ENCODE peak calls at places on chromosome 20, in seven cellular contexts. R is HepG2, H is SK-N-SH, I is HCT116, G is K562, S is H1, P is GM12878. B is an unnamed sample.
A peak's percentile ranks its signal among the peaks of the same experiment; 100 is the strongest.

GRCh38 chr20:51955756-51956155 is 153.4 kb upstream of the SALL4 start:
- DNase-seq in R (no peak), H (no peak), I (no peak), G (no peak), S (no peak), P (no peak), B (no peak)

GRCh38 chr20:13526551-13526950 is 112.2 kb downstream of the TASP1 start:
- DNase-seq in R (no peak), H (no peak), I (no peak), G (no peak), S (no peak), P (no peak), B (no peak)

GRCh38 chr20:46402236-46402886 is 4.1 kb downstream of the ELMO2 start:
- DNase-seq in R (no peak), H (no peak), I (no peak), G (no peak), S (no peak), P (no peak), B (no peak)

GRCh38 chr20:50958733-50959542 is at the start of gene MOCS3:
- DNase-seq in R (peak; percentile 97), H (peak; percentile 86), I (peak; percentile 90), G (peak; percentile 73), S (peak; percentile 78), P (no peak), B (peak; percentile 83)

GRCh38 chr20:58850693-58851174 is at the start of gene GNAS-AS1:
- DNase-seq in R (no peak), H (peak; percentile 95), I (no peak), G (peak; percentile 70), S (peak; percentile 96), P (peak; percentile 53), B (peak; percentile 91)

GRCh38 chr20:50918403-50918802 is 12.8 kb downstream of the ADNP start:
- DNase-seq in R (no peak), H (no peak), I (no peak), G (no peak), S (no peak), P (no peak), B (no peak)

GRCh38 chr20:59857951-59858350 is 75.5 kb downstream of the SYCP2 start:
- DNase-seq in R (no peak), H (no peak), I (no peak), G (no peak), S (no peak), P (no peak), B (no peak)

GRCh38 chr20:47950103-47950502 is 164.8 kb upstream of the SULF2 start:
- DNase-seq in R (no peak), H (peak; percentile 40), I (no peak), G (no peak), S (no peak), P (no peak), B (no peak)

GRCh38 chr20:39338977-39339376 is 376.8 kb downstream of the DHX35 start:
- DNase-seq in R (no peak), H (no peak), I (no peak), G (no peak), S (no peak), P (peak; percentile 40), B (no peak)

GRCh38 chr20:17931513-17931912 is 37.1 kb downstream of the SNX5 start:
- DNase-seq in R (no peak), H (no peak), I (no peak), G (no peak), S (no peak), P (no peak), B (no peak)

GRCh38 chr20:9172908-9173307 is 104.0 kb downstream of the PLCB4 start:
- DNase-seq in R (no peak), H (no peak), I (no peak), G (no peak), S (no peak), P (no peak), B (no peak)

GRCh38 chr20:1979116-1979778 is 14.6 kb downstream of the PDYN start:
- DNase-seq in R (no peak), H (no peak), I (no peak), G (no peak), S (no peak), P (no peak), B (no peak)

GRCh38 chr20:50521709-50522674 is 11.8 kb downstream of the PTPN1 start:
- DNase-seq in R (no peak), H (no peak), I (no peak), G (no peak), S (no peak), P (no peak), B (no peak)

GRCh38 chr20:50146732-50147662 is 6.5 kb downstream of the PEDS1 start:
- DNase-seq in R (no peak), H (no peak), I (no peak), G (peak; percentile 41), S (no peak), P (peak; percentile 45), B (no peak)

GRCh38 chr20:10362674-10363073 is 71.3 kb downstream of the MKKS start:
- DNase-seq in R (no peak), H (no peak), I (no peak), G (no peak), S (no peak), P (peak; percentile 50), B (no peak)

GRCh38 chr20:63361507-63362425 is 617 bp upstream of the CHRNA4 start:
- DNase-seq in R (no peak), H (no peak), I (no peak), G (no peak), S (peak; percentile 74), P (no peak), B (no peak)

GRCh38 chr20:40600441-40601235 is 88.4 kb downstream of the MAFB start:
- DNase-seq in R (no peak), H (no peak), I (no peak), G (no peak), S (no peak), P (no peak), B (no peak)

GRCh38 chr20:64184795-64185194 is 20.5 kb downstream of the MYT1 start:
- DNase-seq in R (no peak), H (no peak), I (no peak), G (no peak), S (no peak), P (no peak), B (no peak)

GRCh38 chr20:36310215-36310981 is 4.3 kb downstream of the DLGAP4 start:
- DNase-seq in R (no peak), H (no peak), I (no peak), G (no peak), S (no peak), P (no peak), B (no peak)

GRCh38 chr20:3115190-3116107 is 30.9 kb upstream of the AVP start:
- DNase-seq in R (peak; percentile 72), H (peak; percentile 89), I (peak; percentile 22), G (peak; percentile 78), S (peak; percentile 64), P (peak; percentile 2), B (peak; percentile 57)

GRCh38 chr20:3993109-3993508 is 22.2 kb downstream of the RNF24 start:
- DNase-seq in R (no peak), H (no peak), I (no peak), G (no peak), S (no peak), P (no peak), B (no peak)

GRCh38 chr20:30488941-30489601 is 768.4 kb upstream of the DEFB115 start:
- DNase-seq in R (no peak), H (no peak), I (no peak), G (no peak), S (peak; percentile 29), P (no peak), B (no peak)

GRCh38 chr20:11274137-11274536 is 600.3 kb upstream of the JAG1 start:
- DNase-seq in R (peak; percentile 75), H (peak; percentile 67), I (peak; percentile 52), G (no peak), S (no peak), P (no peak), B (peak; percentile 57)

GRCh38 chr20:1951436-1952115 is 42.3 kb downstream of the PDYN start:
- DNase-seq in R (no peak), H (no peak), I (no peak), G (no peak), S (no peak), P (no peak), B (no peak)

GRCh38 chr20:23187759-23188158 is 101.6 kb upstream of the CD93 start:
- DNase-seq in R (no peak), H (no peak), I (no peak), G (no peak), S (no peak), P (no peak), B (no peak)

GRCh38 chr20:7765221-7765620 is 175.0 kb downstream of the HAO1 start:
- DNase-seq in R (no peak), H (no peak), I (no peak), G (no peak), S (no peak), P (no peak), B (no peak)

GRCh38 chr20:7770578-7770977 is 169.7 kb downstream of the HAO1 start:
- DNase-seq in R (no peak), H (no peak), I (no peak), G (no peak), S (no peak), P (peak; percentile 65), B (no peak)

GRCh38 chr20:7772376-7772775 is 167.9 kb downstream of the HAO1 start:
- DNase-seq in R (no peak), H (no peak), I (no peak), G (no peak), S (no peak), P (no peak), B (no peak)

GRCh38 chr20:7773511-7773910 is 166.7 kb downstream of the HAO1 start:
- DNase-seq in R (no peak), H (no peak), I (no peak), G (no peak), S (no peak), P (no peak), B (no peak)

DNA sequence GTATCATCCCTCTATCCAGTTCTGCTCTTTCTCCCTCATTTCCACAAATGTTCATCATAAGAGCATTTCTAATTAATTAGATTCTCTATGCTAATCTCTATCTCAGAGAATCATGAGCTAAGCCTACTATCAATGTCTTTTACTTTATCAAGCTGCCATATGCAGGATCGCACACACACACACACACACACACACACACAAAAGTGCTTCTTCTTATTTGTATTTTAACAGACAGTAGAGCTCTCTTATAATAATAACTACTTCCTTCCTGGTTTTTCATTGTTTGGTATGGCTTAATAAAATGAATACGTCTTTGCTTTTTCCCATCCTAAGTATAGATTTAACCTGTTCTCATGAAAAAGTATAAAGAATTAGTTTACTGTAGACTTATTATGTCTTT is 170.2 kb downstream of the HAO1 start:
- DNase-seq in R (no peak), H (no peak), I (no peak), G (no peak), S (no peak), P (no peak), B (no peak)
- H3K27me3 ChIP-seq in R (no peaks in the 10 kb centered on the region), H (no peaks in the 10 kb centered on the region), I (no peaks in the 10 kb centered on the region), G (no peaks in the 10 kb centered on the region), S (no peaks in the 10 kb centered on the region), P (no peaks in the 10 kb centered on the region), B (no peaks in the 10 kb centered on the region)

GRCh38 chr20:44123874-44124535 is 63.0 kb downstream of the JPH2 start:
- DNase-seq in R (no peak), H (no peak), I (no peak), G (no peak), S (no peak), P (no peak), B (no peak)
- TF ChIP-seq YY1 in R (no peak), H (no peak), I (no peak), G (no peak), S (no peak), P (no peak), B (no peak)

GRCh38 chr20:57266251-57267157 is at the start of gene BMP7:
- DNase-seq in R (no peak), H (peak; percentile 79), I (no peak), G (no peak), S (peak; percentile 87), P (no peak), B (no peak)
- H3K27me3 ChIP-seq in R (peaks cover 95% of the 10 kb centered on the region), H (peaks cover 8% of the 10 kb centered on the region), I (no peaks in the 10 kb centered on the region), G (peaks cover 30% of the 10 kb centered on the region), S (peaks cover 33% of the 10 kb centered on the region), P (peaks cover 9% of the 10 kb centered on the region), B (peaks cover 34% of the 10 kb centered on the region)

GRCh38 chr20:53706511-53707031 is 112.9 kb upstream of the ZNF217 start:
- DNase-seq in R (no peak), H (no peak), I (no peak), G (no peak), S (no peak), P (peak; percentile 81), B (no peak)
- TF ChIP-seq YY1 in R (no peak), H (no peak), I (no peak), G (no peak), S (no peak), P (peak; percentile 70), B (no peak)